ENCODE peak calls at places on chromosomes 5 and 9, in eight cellular contexts. A, H, G, L, F, X, S and C are unnamed samples.

GRCh38 chr5:79512692-79513518 is 1.0 kb downstream of the HOMER1 start:
- DNase-seq in F (peak; percentile 20), X (no peak), A (no peak), H (no peak), G (peak; percentile 53), S (no peak), L (no peak), C (peak; percentile 30)

GRCh38 chr9:101639785-101640437 is 45.1 kb upstream of the PPP3R2 start:
- DNase-seq in G (no peak), S (no peak), A (no peak), X (no peak), H (no peak), F (no peak), L (no peak), C (peak; percentile 35)

GRCh38 chr9:20726144-20726543 is 42.1 kb downstream of the FOCAD start:
- DNase-seq in L (no peak), A (no peak), S (no peak), X (no peak), H (no peak), G (no peak), F (no peak), C (peak; percentile 47)

GRCh38 chr5:87825583-87825982 is 412.9 kb upstream of the CCNH start:
- DNase-seq in L (no peak), H (no peak), X (no peak), G (no peak), S (no peak), F (no peak), A (no peak), C (peak; percentile 2)

GRCh38 chr9:21988056-21988990 is 5.9 kb downstream of the CDKN2A start:
- DNase-seq in H (no peak), S (no peak), X (no peak), F (no peak), L (no peak), A (no peak), G (no peak), C (no peak)

GRCh38 chr5:77171141-77171910 is 39.2 kb upstream of the PDE8B start:
- DNase-seq in F (no peak), A (no peak), H (no peak), G (no peak), L (no peak), S (no peak), X (no peak), C (no peak)

GRCh38 chr5:109690456-109691247 is 925 bp downstream of the MAN2A1 start:
- DNase-seq in X (peak; percentile 34), S (peak; percentile 31), F (peak; percentile 83), A (peak; percentile 15), L (peak; percentile 4), G (peak; percentile 55), H (no peak), C (peak; percentile 67)

GRCh38 chr5:99105216-99105615 is 176.4 kb upstream of the CHD1 start:
- DNase-seq in L (peak; percentile 0), F (no peak), X (no peak), G (no peak), H (no peak), S (no peak), A (no peak), C (no peak)

GRCh38 chr5:41878598-41879305 is 8.5 kb upstream of the OXCT1 start:
- DNase-seq in A (no peak), H (no peak), G (no peak), F (no peak), X (no peak), L (no peak), S (no peak), C (no peak)

GRCh38 chr5:61339764-61340163 is 7.7 kb downstream of the ZSWIM6 start:
- DNase-seq in H (no peak), X (no peak), A (no peak), F (no peak), L (no peak), S (no peak), G (no peak), C (no peak)

GRCh38 chr5:93717162-93717561 is 24.2 kb downstream of the POU5F2 start:
- DNase-seq in G (peak; percentile 47), S (no peak), L (peak; percentile 27), H (no peak), F (no peak), A (no peak), X (no peak), C (peak; percentile 10)

GRCh38 chr5:66757219-66757833 is 161.1 kb downstream of the MAST4 start:
- DNase-seq in H (no peak), S (peak; percentile 2), A (peak; percentile 47), F (no peak), G (peak; percentile 67), L (peak; percentile 6), X (peak; percentile 1), C (peak; percentile 68)

GRCh38 chr5:102833146-102833545 is 78.0 kb downstream of the PAM start:
- DNase-seq in L (no peak), S (no peak), X (no peak), F (no peak), G (no peak), H (no peak), A (no peak), C (no peak)

GRCh38 chr9:96674914-96675538 is 19.9 kb upstream of the PRXL2C start:
- DNase-seq in S (no peak), X (no peak), A (no peak), L (no peak), G (no peak), F (no peak), H (no peak), C (peak; percentile 89)

GRCh38 chr9:134554750-134555655 is 86.6 kb upstream of the COL5A1 start:
- DNase-seq in F (no peak), X (no peak), L (no peak), G (no peak), H (no peak), A (no peak), S (no peak), C (no peak)

GRCh38 chr5:19950897-19951296 is 37.1 kb downstream of the CDH18 start:
- DNase-seq in A (no peak), G (no peak), X (no peak), H (no peak), L (no peak), S (no peak), F (no peak), C (no peak)

GRCh38 chr5:168269950-168270349 is 21.5 kb upstream of the WWC1 start:
- DNase-seq in F (no peak), S (no peak), A (no peak), G (peak; percentile 47), H (no peak), X (no peak), L (no peak), C (no peak)

GRCh38 chr5:133514456-133514855 is 97.9 kb downstream of the FSTL4 start:
- DNase-seq in A (no peak), S (no peak), L (no peak), H (no peak), F (no peak), X (no peak), G (peak; percentile 25), C (no peak)

GRCh38 chr9:98775831-98776441 is 20.4 kb downstream of the ANKS6 start:
- DNase-seq in F (peak; percentile 22), H (peak; percentile 28), A (peak; percentile 70), S (peak; percentile 12), L (peak; percentile 39), X (no peak), G (peak; percentile 65), C (peak; percentile 63)

GRCh38 chr5:139862803-139863202 is 67.2 kb downstream of the PSD2 start:
- DNase-seq in S (no peak), F (no peak), G (no peak), L (no peak), X (no peak), A (no peak), H (no peak), C (no peak)